ENCODE peak calls at places on chromosomes 6 and 20, in eight cellular contexts. B is naive B cell; X is Right ventricle myocardium superior; R is left cardiac atrium; G is left lung; W is stimulated activated naive CD8-positive, alpha-beta T cell treated with anti-CD3 and anti-CD28 coated beads, Interleukin-15, Interleukin-2, amounts not matched to agents 100 U/mL and 50 U/mL, for 24 hours; Z is IMR-90; A is heart right ventricle. H is an unnamed sample.

GRCh38 chr6:56677559-56677958 is 34.9 kb upstream of the DST start:
- ATAC-seq in B (no peak), X (peak), R (peak), G (no peak), W (no peak), Z (peak), A (no peak), H (no peak)

GRCh38 chr6:53412316-53412715 is 63.6 kb upstream of the ELOVL5 start:
- ATAC-seq in B (no peak), X (no peak), R (no peak), G (no peak), W (no peak), Z (no peak), A (no peak), H (no peak)

GRCh38 chr6:34237722-34238506 is 1.2 kb downstream of the HMGA1 start:
- ATAC-seq in B (peak), X (peak), R (peak), G (peak), W (peak), Z (peak), A (no peak), H (peak)

GRCh38 chr6:111215134-111215533 is 127.8 kb downstream of the SLC16A10 start:
- ATAC-seq in B (no peak), X (peak), R (no peak), G (peak), W (no peak), Z (no peak), A (no peak), H (no peak)

GRCh38 chr20:13858496-13859270 is 73.9 kb downstream of the NDUFAF5 start:
- ATAC-seq in B (no peak), X (no peak), R (no peak), G (no peak), W (no peak), Z (no peak), A (no peak), H (no peak)

GRCh38 chr20:62561182-62561581 is 81.1 kb upstream of the SLCO4A1 start:
- ATAC-seq in B (peak), X (no peak), R (no peak), G (no peak), W (peak), Z (no peak), A (no peak), H (peak)

GRCh38 chr20:57591289-57592229 is 28.7 kb downstream of the ZBP1 start:
- ATAC-seq in B (no peak), X (no peak), R (no peak), G (no peak), W (no peak), Z (no peak), A (no peak), H (no peak)

GRCh38 chr20:31989030-31989645 is 21.1 kb upstream of the CCM2L start:
- ATAC-seq in B (no peak), X (no peak), R (peak), G (no peak), W (no peak), Z (no peak), A (no peak), H (no peak)

GRCh38 chr6:12354499-12354898 is 64.3 kb downstream of the EDN1 start:
- ATAC-seq in B (peak), X (peak), R (no peak), G (peak), W (no peak), Z (peak), A (peak), H (peak)

GRCh38 chr6:14889172-14889571 is 356.7 kb upstream of the JARID2 start:
- ATAC-seq in B (no peak), X (no peak), R (no peak), G (no peak), W (no peak), Z (peak), A (no peak), H (no peak)

GRCh38 chr6:128333581-128334223 is 186.7 kb downstream of the PTPRK start:
- ATAC-seq in B (no peak), X (no peak), R (peak), G (peak), W (no peak), Z (no peak), A (no peak), H (no peak)